ENCODE peak calls at places on chromosomes 2 and 18, in eight cellular contexts. G is CD8-positive, alpha-beta T cell; Z is fibroblast of pulmonary artery; V is bronchial epithelial cell; U is neural progenitor cell; P is tibial artery; R is right lobe of liver; T is SJSA1. L is an unnamed sample.

GRCh38 chr2:45772038-45772437 is 120.6 kb downstream of the PRKCE start:
- DNase-seq in G (no peak), Z (no peak), V (no peak), U (no peak), P (no peak), R (no peak), T (no peak), L (no peak)

GRCh38 chr2:106189764-106190468 is 4.2 kb downstream of the UXS1 start:
- DNase-seq in G (no peak), Z (peak), V (peak), U (no peak), P (no peak), R (no peak), T (no peak), L (no peak)

GRCh38 chr2:172427990-172428840 is 829 bp downstream of the ITGA6 start:
- DNase-seq in G (peak), Z (no peak), V (no peak), U (peak), P (no peak), R (peak), T (no peak), L (peak)

GRCh38 chr2:99278793-99279291 is 22.2 kb downstream of the LYG1 start:
- DNase-seq in G (no peak), Z (peak), V (peak), U (no peak), P (no peak), R (no peak), T (no peak), L (no peak)

GRCh38 chr2:239937866-239938640 is 87.1 kb downstream of the NDUFA10 start:
- DNase-seq in G (no peak), Z (no peak), V (no peak), U (no peak), P (no peak), R (peak), T (no peak), L (no peak)

GRCh38 chr2:8821276-8822217 is 15.9 kb downstream of the KIDINS220 start:
- DNase-seq in G (no peak), Z (peak), V (peak), U (no peak), P (peak), R (peak), T (no peak), L (no peak)

GRCh38 chr18:49459404-49460171 is 857 bp downstream of the DYM start:
- DNase-seq in G (no peak), Z (no peak), V (peak), U (peak), P (peak), R (no peak), T (no peak), L (peak)

GRCh38 chr18:49609416-49610284 is 47.8 kb downstream of the LIPG start:
- DNase-seq in G (no peak), Z (no peak), V (peak), U (no peak), P (no peak), R (no peak), T (no peak), L (no peak)

GRCh38 chr2:10821291-10821690 is 8.7 kb upstream of the PDIA6 start:
- DNase-seq in G (no peak), Z (no peak), V (no peak), U (no peak), P (no peak), R (no peak), T (no peak), L (no peak)

GRCh38 chr2:10434885-10435419 is 13.2 kb downstream of the ODC1 start:
- DNase-seq in G (peak), Z (peak), V (no peak), U (peak), P (peak), R (peak), T (peak), L (peak)

GRCh38 chr18:3449702-3450357 is at the start of gene TGIF1:
- DNase-seq in G (peak), Z (peak), V (peak), U (peak), P (peak), R (peak), T (peak), L (peak)

GRCh38 chr18:35964319-35964718 is 8.2 kb upstream of the RMP24 start:
- DNase-seq in G (no peak), Z (no peak), V (no peak), U (no peak), P (no peak), R (no peak), T (no peak), L (no peak)

GRCh38 chr18:10591891-10592290 is 66.1 kb downstream of the NAPG start:
- DNase-seq in G (no peak), Z (no peak), V (no peak), U (no peak), P (no peak), R (no peak), T (no peak), L (no peak)

GRCh38 chr2:105607920-105608504 is 136.7 kb upstream of the NCK2 start:
- DNase-seq in G (no peak), Z (no peak), V (no peak), U (no peak), P (no peak), R (no peak), T (no peak), L (no peak)

GRCh38 chr2:175930504-175930903 is 71.6 kb downstream of the LNPK start:
- DNase-seq in G (no peak), Z (peak), V (peak), U (no peak), P (no peak), R (no peak), T (no peak), L (no peak)

GRCh38 chr18:78722959-78723706 is 256.5 kb upstream of the SALL3 start:
- DNase-seq in G (no peak), Z (no peak), V (no peak), U (no peak), P (peak), R (no peak), T (no peak), L (no peak)

GRCh38 chr2:209788925-209789324 is 17.3 kb downstream of the UNC80 start:
- DNase-seq in G (no peak), Z (no peak), V (peak), U (no peak), P (no peak), R (no peak), T (no peak), L (no peak)

GRCh38 chr2:236867441-236868260 is 218.0 kb upstream of the COPS8 start:
- DNase-seq in G (no peak), Z (no peak), V (peak), U (no peak), P (no peak), R (no peak), T (peak), L (peak)

GRCh38 chr2:241563571-241563980 is 5.0 kb downstream of the BOK start:
- DNase-seq in G (no peak), Z (no peak), V (no peak), U (no peak), P (no peak), R (no peak), T (no peak), L (no peak)

GRCh38 chr2:222304737-222305509 is 6.1 kb upstream of the PAX3 start:
- DNase-seq in G (no peak), Z (no peak), V (no peak), U (peak), P (no peak), R (no peak), T (no peak), L (no peak)

GRCh38 chr2:88350641-88351601 is 101.6 kb downstream of the FOXI3 start:
- DNase-seq in G (peak), Z (peak), V (peak), U (peak), P (peak), R (peak), T (peak), L (peak)

GRCh38 chr18:50218432-50219197 is 23.7 kb upstream of the MYO5B start:
- DNase-seq in G (peak), Z (peak), V (peak), U (peak), P (no peak), R (no peak), T (no peak), L (peak)

GRCh38 chr2:73983322-73984202 is 1.1 kb upstream of the TET3 start:
- DNase-seq in G (no peak), Z (no peak), V (peak), U (peak), P (no peak), R (peak), T (no peak), L (no peak)

GRCh38 chr2:207252979-207253640 is 87.4 kb upstream of the KLF7 start:
- DNase-seq in G (no peak), Z (no peak), V (no peak), U (no peak), P (no peak), R (no peak), T (no peak), L (peak)

GRCh38 chr2:104033399-104033798 is 820.5 kb upstream of the POU3F3 start:
- DNase-seq in G (no peak), Z (no peak), V (peak), U (peak), P (no peak), R (no peak), T (no peak), L (no peak)

GRCh38 chr2:231557571-231558217 is 27.4 kb upstream of the NMUR1 start:
- DNase-seq in G (peak), Z (peak), V (peak), U (peak), P (peak), R (peak), T (peak), L (peak)

GRCh38 chr2:231554327-231554726 is 24.1 kb upstream of the NMUR1 start:
- DNase-seq in G (no peak), Z (no peak), V (no peak), U (no peak), P (no peak), R (no peak), T (no peak), L (no peak)

GRCh38 chr2:231552752-231553151 is 22.5 kb upstream of the NMUR1 start:
- DNase-seq in G (no peak), Z (no peak), V (no peak), U (no peak), P (no peak), R (no peak), T (no peak), L (no peak)

GRCh38 chr2:231554748-231555545 is 24.7 kb upstream of the NMUR1 start:
- DNase-seq in G (no peak), Z (peak), V (no peak), U (no peak), P (peak), R (peak), T (peak), L (no peak)

GRCh38 chr2:231556981-231557380 is 26.7 kb upstream of the NMUR1 start:
- DNase-seq in G (no peak), Z (no peak), V (no peak), U (no peak), P (no peak), R (no peak), T (no peak), L (no peak)
- H3K4me3 ChIP-seq in G (no peak), Z (no peak), V (no peak), U (no peak), P (no peak), R (no peak), T (no peak), L (no peak)

DNA sequence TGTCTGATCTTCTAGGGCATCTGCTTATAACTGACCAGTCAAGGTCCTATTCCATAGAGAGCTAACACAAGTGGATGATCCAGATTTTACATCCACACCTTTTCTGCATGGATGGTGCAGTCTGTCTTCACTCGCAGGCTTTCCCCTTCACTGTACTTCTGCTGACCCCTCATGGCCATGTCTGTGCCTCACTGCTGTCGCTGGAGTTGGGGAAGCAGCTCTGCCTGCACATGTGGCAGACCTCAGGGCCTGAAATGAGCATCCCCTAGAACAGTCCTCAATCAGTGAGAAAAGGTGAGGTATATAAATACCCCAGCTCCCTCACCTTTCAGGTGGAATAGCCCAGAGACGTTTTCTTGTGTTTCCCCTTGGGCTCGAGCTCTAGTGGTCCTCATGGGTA is 233.8 kb downstream of the ANKRD36B start:
- DNase-seq in G (no peak), Z (peak), V (no peak), U (peak), P (no peak), R (no peak), T (no peak), L (no peak)
- H3K4me3 ChIP-seq in G (no peak), Z (no peak), V (no peak), U (no peak), P (no peak), R (no peak), T (no peak), L (no peak)

GRCh38 chr2:182595650-182596049 is 120.4 kb upstream of the DNAJC10 start:
- DNase-seq in G (no peak), Z (no peak), V (no peak), U (no peak), P (no peak), R (no peak), T (no peak), L (no peak)

GRCh38 chr2:182594286-182594685 is 121.8 kb upstream of the DNAJC10 start:
- DNase-seq in G (no peak), Z (peak), V (peak), U (no peak), P (no peak), R (no peak), T (no peak), L (no peak)

GRCh38 chr2:182591774-182592173 is 124.3 kb upstream of the DNAJC10 start:
- DNase-seq in G (no peak), Z (no peak), V (no peak), U (no peak), P (no peak), R (no peak), T (no peak), L (no peak)

GRCh38 chr2:182592691-182593393 is 123.2 kb upstream of the DNAJC10 start:
- DNase-seq in G (no peak), Z (no peak), V (no peak), U (no peak), P (no peak), R (no peak), T (no peak), L (no peak)

DNA sequence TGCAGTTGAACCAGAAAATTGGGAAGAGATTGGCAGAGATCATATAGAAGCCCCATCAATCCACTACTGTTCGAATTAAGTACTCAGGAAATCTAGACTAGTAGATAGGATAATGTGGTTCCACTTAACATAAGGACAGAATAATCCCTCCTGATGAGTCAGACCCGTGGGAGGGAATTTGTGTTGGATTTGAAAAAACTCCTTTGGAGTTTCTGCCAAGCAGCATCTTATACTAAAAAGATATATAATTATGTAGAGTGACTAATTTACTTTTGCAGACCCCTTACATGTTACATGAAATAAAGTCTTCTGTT is 122.7 kb upstream of the DNAJC10 start:
- DNase-seq in G (no peak), Z (peak), V (peak), U (no peak), P (no peak), R (no peak), T (no peak), L (peak)
- H3K4me3 ChIP-seq in G (no peak), Z (no peak), V (no peak), U (no peak), P (no peak), R (no peak), T (no peak), L (no peak)

GRCh38 chr2:36356990-36357505 is 1.5 kb downstream of the CRIM1 start:
- DNase-seq in G (no peak), Z (no peak), V (peak), U (peak), P (no peak), R (peak), T (no peak), L (peak)

GRCh38 chr2:36356199-36356989 is 816 bp downstream of the CRIM1 start:
- DNase-seq in G (no peak), Z (no peak), V (no peak), U (peak), P (no peak), R (peak), T (peak), L (peak)

GRCh38 chr2:36354816-36355156 is 792 bp upstream of the CRIM1 start:
- DNase-seq in G (no peak), Z (no peak), V (no peak), U (no peak), P (no peak), R (no peak), T (no peak), L (no peak)

GRCh38 chr2:36355890-36356198 is 266 bp downstream of the CRIM1 start:
- DNase-seq in G (no peak), Z (no peak), V (no peak), U (no peak), P (no peak), R (no peak), T (no peak), L (no peak)

DNA sequence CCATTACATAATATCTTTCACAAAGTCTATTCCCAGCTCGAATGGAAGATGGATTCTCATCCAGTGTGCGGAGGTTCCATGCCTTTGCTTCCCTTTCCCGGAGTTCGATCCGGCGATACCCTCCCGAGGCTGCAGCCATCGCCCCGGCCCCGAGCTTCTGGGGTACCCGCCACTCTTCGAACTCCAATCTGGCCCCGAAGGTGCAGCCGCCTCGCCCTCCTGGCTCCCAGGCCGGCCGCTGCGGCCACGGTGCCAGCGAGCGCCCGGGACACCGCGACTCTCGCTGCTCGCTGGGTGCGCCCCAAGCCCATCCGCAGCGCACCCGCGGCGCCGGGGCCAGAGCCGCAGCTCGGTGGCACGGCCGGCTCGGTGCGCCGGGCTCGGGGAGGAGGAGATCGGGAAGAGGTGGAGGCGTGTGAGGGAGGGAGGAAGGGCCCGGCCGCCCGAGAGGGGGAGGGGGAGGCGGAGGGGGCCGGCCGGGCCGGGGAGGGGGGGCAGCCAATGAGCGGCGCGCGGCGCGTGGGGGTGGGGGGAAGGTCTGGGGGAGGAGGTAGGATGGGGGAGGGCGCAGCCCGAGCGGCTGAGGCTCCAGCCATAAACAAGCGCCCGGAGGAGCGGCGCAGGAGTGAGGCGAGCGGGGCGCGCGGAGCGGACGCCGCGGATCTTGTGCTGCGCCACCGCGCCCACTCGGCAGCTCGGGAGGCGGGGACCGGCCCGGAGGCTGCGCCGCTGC is at the start of gene CRIM1:
- DNase-seq in G (peak), Z (peak), V (peak), U (peak), P (peak), R (peak), T (peak), L (peak)
- H3K4me3 ChIP-seq in G (peak), Z (peak), V (peak), U (peak), P (peak), R (peak), T (peak), L (peak)

GRCh38 chr2:237952851-237953250 is 14.0 kb upstream of the UBE2F start:
- DNase-seq in G (no peak), Z (no peak), V (no peak), U (no peak), P (no peak), R (no peak), T (no peak), L (no peak)

GRCh38 chr2:237951878-237952277 is 14.9 kb upstream of the UBE2F start:
- DNase-seq in G (no peak), Z (no peak), V (no peak), U (no peak), P (no peak), R (no peak), T (no peak), L (no peak)

GRCh38 chr2:237956402-237956736 is 10.4 kb upstream of the UBE2F start:
- DNase-seq in G (no peak), Z (no peak), V (no peak), U (peak), P (no peak), R (no peak), T (no peak), L (no peak)

GRCh38 chr2:237961637-237962036 is 5.2 kb upstream of the UBE2F start:
- DNase-seq in G (no peak), Z (no peak), V (no peak), U (no peak), P (no peak), R (no peak), T (no peak), L (no peak)

DNA sequence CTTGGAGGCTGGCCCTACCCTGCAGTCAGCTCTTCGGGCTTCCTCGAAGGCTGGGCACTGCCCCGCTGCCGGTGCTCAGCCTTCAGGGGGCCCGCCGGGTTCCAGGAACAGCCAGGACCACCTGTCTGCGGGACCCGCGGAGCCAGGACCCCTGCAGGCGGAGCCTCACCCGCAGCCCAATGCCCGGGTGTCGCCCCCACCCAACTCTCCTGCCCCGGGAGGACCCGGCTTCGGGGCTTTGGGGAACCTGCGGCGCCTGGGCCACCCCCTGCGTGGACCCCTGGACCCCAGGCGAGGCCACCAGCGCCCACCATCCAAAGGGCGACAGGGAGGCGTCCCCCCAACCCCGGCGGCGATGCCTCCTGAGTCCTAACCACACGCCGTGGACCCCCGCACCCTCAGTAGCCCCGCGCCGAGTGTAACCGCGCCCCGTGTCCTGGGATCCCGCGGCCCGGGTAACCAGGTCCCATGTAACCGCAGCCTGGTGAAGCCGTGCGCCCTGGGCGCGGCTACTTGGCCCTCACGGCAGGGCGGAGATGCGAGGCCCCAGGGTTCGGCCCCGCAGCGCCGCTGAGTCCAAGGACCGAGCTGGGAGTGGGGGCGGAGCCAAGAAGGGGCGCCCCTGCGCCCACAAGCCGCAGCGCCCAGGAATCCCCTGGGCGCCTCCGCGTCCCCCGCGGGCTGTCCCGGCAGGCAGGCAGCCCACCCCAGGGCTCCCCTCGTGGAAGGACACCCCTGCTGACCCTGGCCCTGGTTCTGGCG is 11.0 kb upstream of the UBE2F start:
- DNase-seq in G (no peak), Z (no peak), V (no peak), U (peak), P (no peak), R (no peak), T (no peak), L (no peak)
- H3K4me3 ChIP-seq in G (no peak), Z (peak), V (peak), U (peak), P (peak), R (no peak), T (no peak), L (no peak)

L was measured in HAP-1.